ENCODE peak calls at places on chromosomes 12 and 14, in five cellular contexts. D is K562, N is GM12878, R is HepG2, M is GM23338. G is an unnamed sample.

GRCh38 chr14:56490379-56490778 is 89.2 kb upstream of the TMEM260 start:
- DNase-seq in D (no peak), M (peak; percentile 68), R (peak; percentile 29), N (no peak), G (no peak)

GRCh38 chr12:65595016-65595560 is 229.2 kb upstream of the HMGA2 start:
- DNase-seq in R (no peak), M (peak; percentile 62), N (no peak), D (no peak), G (no peak)

GRCh38 chr12:45989857-45990467 is 412 bp downstream of the SCAF11 start:
- DNase-seq in M (peak; percentile 50), N (no peak), R (peak; percentile 45), D (peak; percentile 31), G (peak; percentile 63)

GRCh38 chr14:103600503-103600902 is 28.5 kb upstream of the KLC1 start:
- DNase-seq in D (no peak), N (no peak), R (no peak), M (no peak), G (no peak)

GRCh38 chr14:81313775-81314429 is 86.2 kb downstream of the STON2 start:
- DNase-seq in M (no peak), R (no peak), D (no peak), N (no peak), G (no peak)

GRCh38 chr12:14567311-14568195 is at the start of gene PLBD1:
- DNase-seq in R (no peak), M (peak; percentile 88), N (no peak), D (peak; percentile 70), G (peak; percentile 37)

GRCh38 chr12:70994217-70994788 is 73.8 kb upstream of the PTPRR start:
- DNase-seq in M (no peak), D (no peak), N (no peak), R (no peak), G (no peak)

GRCh38 chr12:15227004-15227679 is 5.9 kb upstream of the RERG start:
- DNase-seq in R (peak; percentile 42), D (no peak), N (no peak), M (peak; percentile 78), G (peak; percentile 61)

GRCh38 chr14:71606575-71606974 is 325.7 kb upstream of the RGS6 start:
- DNase-seq in R (no peak), M (no peak), D (no peak), N (no peak), G (no peak)

GRCh38 chr12:15801770-15802393 is 12.7 kb upstream of the EPS8 start:
- DNase-seq in M (no peak), R (no peak), N (no peak), D (no peak), G (no peak)

GRCh38 chr14:61466249-61466904 is 145.0 kb downstream of the PRKCH start:
- DNase-seq in N (no peak), D (no peak), M (peak; percentile 79), R (peak; percentile 69), G (peak; percentile 75)

GRCh38 chr12:27999521-27999920 is 27.0 kb upstream of the PTHLH start:
- DNase-seq in R (no peak), D (no peak), M (no peak), N (no peak), G (no peak)

GRCh38 chr14:31268216-31268615 is 60.6 kb upstream of the HECTD1 start:
- DNase-seq in R (no peak), D (no peak), M (no peak), N (no peak), G (no peak)

DNA sequence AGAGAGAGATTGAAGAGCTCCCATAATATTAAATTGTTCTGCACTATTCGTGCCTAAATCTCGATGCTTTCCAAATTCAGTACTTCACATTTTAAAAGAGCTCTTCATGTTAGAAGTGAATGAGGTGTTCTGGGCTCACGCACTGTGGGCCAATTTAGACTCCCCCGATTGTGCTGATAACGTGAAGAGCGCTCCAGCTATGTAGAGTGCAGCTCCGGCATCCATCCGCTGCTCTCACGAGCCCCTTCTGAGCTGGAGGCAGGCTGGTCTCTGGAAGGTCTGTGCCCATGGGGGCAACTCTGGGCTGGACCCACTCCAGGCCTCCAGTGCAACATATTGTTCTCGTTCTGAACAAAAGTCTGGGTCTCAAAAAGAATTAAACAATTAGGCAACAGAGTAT is 692.6 kb downstream of the VRK1 start:
- DNase-seq in M (no peak), N (no peak), R (no peak), D (no peak), G (no peak)
- TF ChIP-seq JUNB in M (no peak), N (no peak), R (no peak), D (no peak), G (no peak)

GRCh38 chr12:131919051-131919347 is 10.1 kb upstream of the PUS1 start:
- DNase-seq in R (no peak), N (no peak), D (no peak), M (no peak), G (no peak)
- TF ChIP-seq JUNB in R (no peak), N (no peak), D (no peak), M (no peak), G (no peak)

DNA sequence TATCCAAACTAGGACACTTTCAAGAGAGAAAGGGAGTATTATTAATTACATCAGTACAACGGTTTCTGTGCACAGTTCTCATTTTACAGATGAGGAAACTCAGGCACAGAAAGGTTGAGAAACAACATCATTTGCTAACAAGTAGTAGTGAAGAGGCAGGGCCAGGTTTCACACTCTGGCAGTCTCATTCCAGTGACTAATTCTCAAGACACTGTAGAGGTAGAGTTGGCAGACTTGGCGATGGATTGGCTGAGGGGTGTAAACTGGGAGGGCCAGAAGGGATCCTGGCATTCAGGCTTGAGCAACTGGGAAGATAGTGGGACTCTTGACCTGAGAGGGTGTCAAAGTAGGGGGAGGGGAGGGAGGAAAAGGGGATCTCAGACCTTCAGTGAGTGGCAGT is 73.8 kb upstream of the BDKRB2 start:
- DNase-seq in M (no peak), N (no peak), R (no peak), D (no peak), G (no peak)
- TF ChIP-seq JUNB in M (no peak), N (no peak), R (no peak), D (no peak), G (no peak)

DNA sequence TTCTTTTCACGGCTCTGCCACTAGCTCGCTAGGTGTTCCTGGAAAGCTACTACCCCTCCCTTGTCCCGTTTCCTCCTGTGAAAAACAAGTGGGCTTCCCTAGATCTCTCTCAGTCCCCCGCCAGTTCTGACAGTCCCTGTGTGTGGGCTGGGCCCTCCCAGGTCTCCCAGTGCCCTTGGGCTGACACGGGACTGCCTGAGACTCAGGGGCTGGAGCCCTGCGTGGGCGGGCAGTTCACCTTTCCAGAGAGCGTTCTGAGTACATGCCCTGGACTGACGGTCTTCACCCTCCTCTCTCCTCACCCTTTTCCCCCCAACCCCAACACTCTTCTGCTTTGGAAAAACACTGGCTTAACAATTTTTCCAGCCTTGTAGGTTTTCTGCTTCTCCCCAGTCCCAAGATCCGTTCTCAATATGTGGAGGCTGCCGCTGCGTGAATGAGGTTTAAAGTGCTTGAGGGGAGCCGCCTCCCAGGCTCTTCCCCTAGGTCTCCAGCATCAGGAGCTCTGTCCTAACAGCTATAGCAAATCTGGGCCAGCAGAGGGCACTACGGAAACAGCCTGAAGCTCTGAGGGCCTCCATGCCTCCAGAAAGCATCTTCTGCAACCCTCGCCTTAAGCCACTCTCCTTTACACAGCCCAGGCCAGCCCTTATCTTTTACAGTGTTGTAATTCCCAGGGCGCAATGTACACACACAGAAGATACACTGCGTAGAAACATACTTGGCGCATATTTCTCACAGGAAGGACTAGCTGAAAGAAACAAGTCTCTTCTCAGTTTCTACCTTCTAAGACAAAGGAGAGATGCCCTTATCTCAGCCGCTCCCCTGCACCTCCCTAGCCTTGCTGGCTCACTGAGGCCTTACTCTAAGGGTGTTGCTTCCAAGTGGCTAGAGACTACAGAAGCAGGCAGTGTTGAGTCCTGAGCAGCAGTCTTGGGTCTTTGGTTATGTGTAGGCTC is 10.4 kb upstream of the DCD start:
- DNase-seq in R (peak; percentile 30), D (peak; percentile 67), N (no peak), M (peak; percentile 89), G (peak; percentile 62)
- TF ChIP-seq JUNB in R (no peak), D (no peak), N (no peak), M (no peak), G (no peak)

DNA sequence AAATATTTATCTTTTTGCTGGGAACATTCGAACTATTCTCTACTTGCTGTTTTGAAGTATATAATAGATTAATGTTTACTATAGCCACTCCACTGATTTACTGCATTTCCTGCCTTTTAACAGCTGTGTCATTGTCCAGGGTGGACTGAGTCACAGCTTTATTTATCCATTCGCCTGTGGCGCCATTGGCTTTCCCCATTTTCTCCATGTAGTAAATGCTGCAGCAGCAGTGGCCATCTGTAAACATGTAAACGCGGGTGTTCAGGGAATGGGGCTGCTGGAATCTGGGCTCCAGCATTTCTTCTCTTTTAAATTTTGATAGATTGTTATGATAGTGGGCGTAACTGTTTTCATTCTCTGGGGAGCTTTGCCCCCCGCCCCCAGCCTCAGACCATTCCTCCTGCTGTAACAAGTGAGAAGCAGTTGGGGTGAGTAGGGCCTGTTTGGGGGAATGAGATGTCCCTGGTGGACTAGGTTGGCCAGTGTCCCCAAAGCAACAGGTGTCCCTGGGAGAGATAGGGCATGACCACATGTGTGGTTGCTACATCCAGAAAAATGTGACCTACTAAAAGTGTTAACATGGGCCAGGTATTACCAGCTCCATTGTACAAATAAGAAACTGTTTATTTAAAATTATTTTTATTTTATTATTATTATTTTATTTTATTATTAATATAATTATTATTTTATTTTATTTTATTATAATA is 32.9 kb downstream of the RIN3 start:
- DNase-seq in D (peak; percentile 8), M (no peak), N (no peak), R (no peak), G (peak; percentile 79)
- TF ChIP-seq JUNB in D (no peak), M (no peak), N (no peak), R (no peak), G (no peak)

GRCh38 chr12:4032906-4033628 is 159.9 kb upstream of the PARP11 start:
- DNase-seq in N (no peak), M (no peak), D (no peak), R (no peak), G (no peak)
- TF ChIP-seq JUNB in N (no peak), M (no peak), D (no peak), R (no peak), G (no peak)